ENCODE peak calls at places on chromosomes 13 and 19, in six cellular contexts. O, Y, D, H, J and T are unnamed samples.
A peak's percentile ranks its signal among the peaks of the same experiment; 100 is the strongest.

GRCh38 chr13:106555631-106556328 is 12.2 kb downstream of the ARGLU1 start:
- DNase-seq in O (no peak), Y (no peak), D (no peak), H (no peak), J (no peak), T (no peak)

GRCh38 chr13:98447881-98448641 is 128.8 kb downstream of the STK24 start:
- DNase-seq in O (no peak), Y (no peak), D (no peak), H (no peak), J (peak; percentile 42), T (no peak)

GRCh38 chr19:16927883-16928282 is 39.1 kb downstream of the F2RL3 start:
- DNase-seq in O (no peak), Y (no peak), D (no peak), H (no peak), J (no peak), T (no peak)

GRCh38 chr19:46788968-46789338 is 559 bp upstream of the SLC1A5 start:
- DNase-seq in O (no peak), Y (no peak), D (no peak), H (no peak), J (no peak), T (no peak)

GRCh38 chr13:110807546-110807945 is 94.0 kb downstream of the ING1 start:
- DNase-seq in O (no peak), Y (no peak), D (no peak), H (no peak), J (no peak), T (no peak)

GRCh38 chr19:42091300-42092266 is 15.6 kb downstream of the ZNF574 start:
- DNase-seq in O (no peak), Y (no peak), D (no peak), H (peak; percentile 62), J (no peak), T (no peak)

GRCh38 chr19:18531485-18531884 is 9.6 kb upstream of the ELL start:
- DNase-seq in O (no peak), Y (no peak), D (no peak), H (no peak), J (no peak), T (no peak)

GRCh38 chr19:16037424-16038195 is 38.7 kb upstream of the TPM4 start:
- DNase-seq in O (no peak), Y (no peak), D (no peak), H (no peak), J (no peak), T (no peak)

GRCh38 chr19:31263317-31263716 is 85.9 kb downstream of the TSHZ3 start:
- DNase-seq in O (no peak), Y (no peak), D (no peak), H (peak; percentile 1), J (no peak), T (no peak)

GRCh38 chr19:4633140-4633967 is 6.0 kb upstream of the TNFAIP8L1 start:
- DNase-seq in O (no peak), Y (peak; percentile 56), D (peak; percentile 19), H (peak; percentile 67), J (peak; percentile 37), T (peak; percentile 19)

GRCh38 chr19:33195711-33196347 is 1.7 kb downstream of the LRP3 start:
- DNase-seq in O (no peak), Y (no peak), D (no peak), H (no peak), J (no peak), T (no peak)

GRCh38 chr19:35352177-35352447 is 4.4 kb downstream of the FFAR1 start:
- DNase-seq in O (no peak), Y (no peak), D (no peak), H (no peak), J (no peak), T (no peak)